ENCODE peak calls at places on chromosomes 1 and 21, in four cellular contexts. H is stomach, L is gastrocnemius medialis, K is prostate gland. J is an unnamed sample.

GRCh38 chr1:113981962-113982931 is 3.0 kb downstream of the OLFML3 start:
- DNase-seq in H (peak), L (peak), K (no peak), J (peak)

GRCh38 chr1:18580087-18580486 is 50.6 kb upstream of the PAX7 start:
- DNase-seq in H (no peak), L (no peak), K (no peak), J (no peak)

GRCh38 chr1:243748706-243749283 is 101.2 kb downstream of the AKT3 start:
- DNase-seq in H (no peak), L (no peak), K (peak), J (peak)

GRCh38 chr1:8825985-8826481 is 8.6 kb upstream of the RERE start:
- DNase-seq in H (peak), L (no peak), K (no peak), J (no peak)

GRCh38 chr21:14382486-14382834 is 486 bp downstream of the HSPA13 start:
- DNase-seq in H (no peak), L (peak), K (no peak), J (no peak)

GRCh38 chr1:111743679-111744101 is 4.5 kb upstream of the INKA2 start:
- DNase-seq in H (no peak), L (no peak), K (no peak), J (peak)

GRCh38 chr1:211158866-211159265 is 24.9 kb upstream of the KCNH1 start:
- DNase-seq in H (no peak), L (no peak), K (no peak), J (no peak)

GRCh38 chr1:239630767-239631166 is 244.4 kb downstream of the CHRM3 start:
- DNase-seq in H (no peak), L (no peak), K (no peak), J (no peak)

GRCh38 chr1:1024421-1025415 is 4.8 kb downstream of the AGRN start:
- DNase-seq in H (peak), L (no peak), K (peak), J (no peak)

GRCh38 chr21:43994646-43995045 is 17.5 kb upstream of the TRAPPC10 start:
- DNase-seq in H (no peak), L (no peak), K (no peak), J (no peak)

GRCh38 chr1:223504741-223505140 is 111.5 kb downstream of the CCDC185 start:
- DNase-seq in H (peak), L (no peak), K (no peak), J (peak)

GRCh38 chr1:168134132-168135041 is 2.3 kb downstream of the GPR161 start:
- DNase-seq in H (no peak), L (no peak), K (no peak), J (no peak)

GRCh38 chr1:98739762-98740161 is 78.2 kb downstream of the SNX7 start:
- DNase-seq in H (no peak), L (no peak), K (peak), J (no peak)

GRCh38 chr1:62012821-62013220 is 181.8 kb upstream of the L1TD1 start:
- DNase-seq in H (no peak), L (peak), K (no peak), J (peak)

GRCh38 chr1:7899741-7900140 is 40.9 kb downstream of the TNFRSF9 start:
- DNase-seq in H (no peak), L (no peak), K (no peak), J (no peak)

GRCh38 chr21:34887729-34888568 is 161.2 kb downstream of the RUNX1 start:
- DNase-seq in H (peak), L (peak), K (peak), J (peak)

GRCh38 chr21:34889537-34890257 is 159.4 kb downstream of the RUNX1 start:
- DNase-seq in H (peak), L (peak), K (peak), J (peak)

GRCh38 chr21:34890258-34890723 is 158.8 kb downstream of the RUNX1 start:
- DNase-seq in H (no peak), L (no peak), K (no peak), J (no peak)

GRCh38 chr21:34889287-34889536 is 159.9 kb downstream of the RUNX1 start:
- DNase-seq in H (peak), L (peak), K (peak), J (peak)

DNA sequence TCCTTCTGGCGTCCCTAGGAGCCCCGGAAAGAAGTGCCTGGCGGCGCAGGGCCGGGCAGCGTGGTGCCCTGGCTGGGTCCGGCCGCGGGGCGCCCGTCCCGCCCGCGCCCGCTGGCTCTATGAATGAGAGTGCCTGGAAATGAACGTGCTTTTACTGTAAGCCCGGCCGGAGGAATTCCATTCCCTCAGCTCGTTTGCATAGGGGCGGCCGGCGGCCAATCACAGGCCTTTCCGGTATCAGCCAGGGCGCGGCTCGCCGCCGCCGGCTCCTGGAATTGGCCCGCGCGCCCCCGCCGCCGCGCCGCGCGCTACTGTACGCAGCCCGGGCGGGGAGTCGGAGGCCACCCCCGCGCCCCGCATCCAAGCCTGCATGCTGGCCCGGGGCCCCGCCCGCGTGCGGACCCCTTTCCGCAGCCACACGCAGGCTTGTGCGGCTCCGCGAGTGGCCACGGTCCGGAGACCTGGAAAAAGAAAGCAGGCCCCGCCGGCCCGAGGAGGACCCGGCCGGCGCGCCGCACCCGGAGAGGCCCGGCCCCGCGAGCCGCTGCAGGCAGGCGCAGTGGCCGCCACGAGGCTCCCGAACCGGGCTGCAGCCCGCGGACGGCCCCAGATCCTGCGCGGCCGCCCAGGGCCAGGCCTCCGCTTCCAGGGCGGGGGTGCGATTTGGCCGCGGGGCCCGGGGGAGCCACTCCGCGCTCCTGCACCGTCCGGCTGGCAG is 160.4 kb downstream of the RUNX1 start:
- DNase-seq in H (peak), L (peak), K (peak), J (peak)
- TF ChIP-seq POLR2A in H (no peak), L (peak), K (peak), J (peak)

GRCh38 chr1:153428073-153428638 is 11.8 kb downstream of the S100A7A start:
- DNase-seq in H (no peak), L (no peak), K (no peak), J (no peak)

GRCh38 chr1:153430561-153430960 is 14.2 kb downstream of the S100A7A start:
- DNase-seq in H (no peak), L (no peak), K (no peak), J (no peak)

GRCh38 chr1:153429266-153430165 is 13.2 kb downstream of the S100A7A start:
- DNase-seq in H (no peak), L (no peak), K (no peak), J (no peak)

GRCh38 chr1:153430166-153430553 is 13.8 kb downstream of the S100A7A start:
- DNase-seq in H (no peak), L (no peak), K (no peak), J (no peak)

GRCh38 chr1:153428790-153429189 is 12.5 kb downstream of the S100A7A start:
- DNase-seq in H (no peak), L (no peak), K (no peak), J (no peak)
- TF ChIP-seq POLR2A in H (no peak), L (no peak), K (no peak), J (no peak)

GRCh38 chr1:26972390-26972789 is 12.1 kb upstream of the KDF1 start:
- DNase-seq in H (no peak), L (no peak), K (no peak), J (no peak)
- TF ChIP-seq POLR2A in H (no peak), L (no peak), K (no peak), J (no peak)

DNA sequence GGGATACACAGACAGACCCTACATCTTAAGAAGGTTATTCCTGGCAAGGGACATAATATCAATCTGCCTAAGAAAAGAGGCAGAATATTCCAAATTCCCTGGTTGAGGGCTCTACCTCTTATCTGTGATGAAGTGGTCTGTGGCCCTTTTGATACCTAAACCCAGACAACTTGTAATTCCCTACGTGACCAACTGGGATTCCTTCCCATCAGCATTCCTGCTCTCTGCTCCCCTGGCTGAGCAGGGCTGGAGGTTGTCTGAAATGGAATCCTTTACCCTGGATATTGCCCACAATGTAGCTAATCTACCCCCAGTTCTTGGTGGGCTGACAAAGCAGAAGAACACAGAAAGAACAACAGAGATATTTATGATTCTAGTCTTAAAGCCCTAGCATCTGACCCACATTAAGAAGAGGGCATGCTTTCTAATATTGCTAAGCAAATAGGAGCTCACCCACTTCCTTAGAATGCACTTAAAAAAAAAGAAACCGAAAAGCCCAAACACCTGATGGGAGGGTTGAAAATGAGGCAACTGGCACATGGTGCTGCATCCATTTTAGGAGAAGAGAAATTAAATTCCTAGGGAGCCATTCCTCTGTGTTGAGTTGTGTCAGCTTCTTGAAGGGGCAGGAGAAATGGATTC is 36.8 kb downstream of the GADD45A start:
- DNase-seq in H (no peak), L (no peak), K (no peak), J (no peak)
- TF ChIP-seq POLR2A in H (no peak), L (no peak), K (no peak), J (no peak)

GRCh38 chr1:182962554-182963115 is 9.7 kb upstream of the SHCBP1L start:
- DNase-seq in H (peak), L (peak), K (peak), J (peak)
- TF ChIP-seq POLR2A in H (no peak), L (peak), K (peak), J (peak)

GRCh38 chr1:172699111-172699510 is 40.2 kb downstream of the FASLG start:
- DNase-seq in H (no peak), L (no peak), K (no peak), J (no peak)

GRCh38 chr1:172704003-172704402 is 45.1 kb downstream of the FASLG start:
- DNase-seq in H (no peak), L (no peak), K (no peak), J (no peak)

GRCh38 chr1:172697463-172698100 is 38.7 kb downstream of the FASLG start:
- DNase-seq in H (no peak), L (no peak), K (no peak), J (no peak)

GRCh38 chr1:172699695-172700094 is 40.8 kb downstream of the FASLG start:
- DNase-seq in H (no peak), L (no peak), K (no peak), J (no peak)

DNA sequence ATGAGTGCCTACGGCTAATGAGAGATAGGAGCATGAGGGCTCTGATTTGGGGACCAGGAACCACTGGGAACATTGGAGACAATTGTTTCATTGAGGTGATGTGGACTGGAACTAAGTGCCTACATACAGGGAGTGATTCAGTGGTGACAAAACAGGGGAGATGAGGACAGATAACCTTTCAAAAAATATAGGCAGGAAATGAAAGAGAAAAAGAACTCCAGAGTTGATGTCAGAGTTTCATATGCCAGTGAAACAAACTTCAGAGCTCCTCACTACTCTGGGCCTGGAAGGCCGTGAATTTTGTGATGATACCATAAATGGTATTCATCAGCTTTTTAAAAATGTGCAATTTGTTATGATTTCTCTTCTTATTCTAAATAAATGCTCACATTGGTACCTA is 39.3 kb downstream of the FASLG start:
- DNase-seq in H (no peak), L (no peak), K (no peak), J (no peak)
- TF ChIP-seq POLR2A in H (no peak), L (no peak), K (no peak), J (no peak)

GRCh38 chr1:16498573-16499359 is 15.3 kb downstream of the RNU1-1 start:
- DNase-seq in H (peak), L (peak), K (peak), J (peak)
- TF ChIP-seq POLR2A in H (no peak), L (no peak), K (peak), J (peak)

DNA sequence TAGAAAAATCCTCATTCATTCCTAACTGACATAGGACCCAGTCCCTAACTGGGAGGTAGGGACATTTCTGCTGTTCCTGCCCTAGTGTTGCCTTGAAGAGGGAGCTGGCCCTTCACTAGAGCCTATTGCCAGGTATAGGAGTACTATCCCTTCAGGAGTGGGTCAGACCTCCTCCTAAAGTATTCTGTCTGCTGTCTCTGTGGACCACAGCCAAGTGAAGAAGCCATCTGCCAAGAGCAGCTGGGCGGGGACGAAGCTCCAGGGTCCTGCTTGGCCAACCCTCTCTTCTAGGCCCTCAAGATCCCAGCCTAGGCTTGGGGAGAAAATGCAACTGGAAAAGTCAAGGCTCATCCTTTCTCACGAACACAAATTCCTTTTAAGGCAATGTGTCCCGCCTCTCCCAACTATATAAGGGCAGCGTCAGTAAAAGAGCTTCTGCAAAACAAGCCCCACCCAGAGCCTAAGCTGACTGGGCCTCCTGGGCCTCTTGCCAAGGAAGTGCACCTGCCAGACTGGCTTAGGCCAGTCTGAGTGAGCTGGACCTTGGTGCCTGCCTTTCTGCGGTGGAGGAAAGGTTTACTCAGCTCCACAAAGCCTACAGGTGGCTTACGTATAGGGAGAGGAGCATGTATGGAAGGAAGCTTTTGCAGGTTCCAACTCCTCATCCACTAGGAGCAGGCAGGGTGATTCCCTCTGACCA is 638 bp upstream of the TUFT1 start:
- DNase-seq in H (peak), L (peak), K (peak), J (peak)
- TF ChIP-seq POLR2A in H (no peak), L (no peak), K (no peak), J (no peak)

GRCh38 chr1:205851993-205852392 is 2.1 kb upstream of the PM20D1 start:
- DNase-seq in H (no peak), L (no peak), K (no peak), J (no peak)

GRCh38 chr1:205852969-205853368 is 3.0 kb upstream of the PM20D1 start:
- DNase-seq in H (no peak), L (no peak), K (no peak), J (no peak)

GRCh38 chr1:205849619-205850355 is at the start of gene PM20D1:
- DNase-seq in H (peak), L (peak), K (peak), J (peak)
- TF ChIP-seq POLR2A in H (no peak), L (no peak), K (peak), J (no peak)

GRCh38 chr1:28915036-28915895 is 897 bp downstream of the EPB41 start:
- DNase-seq in H (peak), L (no peak), K (peak), J (peak)

GRCh38 chr1:28910379-28911125 is 3.8 kb upstream of the EPB41 start:
- DNase-seq in H (peak), L (no peak), K (no peak), J (no peak)

GRCh38 chr1:28914228-28915035 is at the start of gene EPB41:
- DNase-seq in H (peak), L (peak), K (peak), J (peak)

GRCh38 chr1:28917757-28918118 is 3.4 kb downstream of the EPB41 start:
- DNase-seq in H (no peak), L (no peak), K (no peak), J (no peak)

DNA sequence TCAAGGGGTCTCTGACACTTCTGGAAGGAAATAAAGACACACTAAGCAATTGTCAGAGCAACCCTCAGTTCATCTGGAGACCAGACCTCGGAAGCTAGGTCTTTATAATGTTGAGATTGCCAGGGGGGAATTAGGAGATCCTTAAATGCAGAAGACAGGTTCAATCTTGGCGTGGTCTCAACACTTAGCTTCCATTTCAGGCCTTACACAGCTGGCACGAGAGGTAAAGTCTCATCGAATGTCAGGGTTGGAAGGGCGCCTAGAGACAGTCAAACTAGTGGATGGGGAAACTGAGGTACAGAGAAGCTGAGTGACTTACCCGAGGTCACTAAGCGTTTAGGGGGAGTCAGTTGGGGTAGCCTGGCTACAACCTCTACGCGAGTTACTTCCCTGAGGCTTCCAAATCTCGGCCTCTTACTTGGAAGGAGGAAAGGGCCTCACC is 562 bp upstream of the EPB41 start:
- DNase-seq in H (no peak), L (peak), K (no peak), J (no peak)
- TF ChIP-seq POLR2A in H (no peak), L (no peak), K (no peak), J (no peak)